ENCODE peak calls at places on chromosomes 11 and 22, in four cellular contexts. U, C, G and M are unnamed samples.

GRCh38 chr11:13269775-13270174 is 7.8 kb upstream of the BMAL1 start:
- DNase-seq in U (no peak), C (no peak), G (no peak), M (no peak)

GRCh38 chr22:32499666-32500065 is 25.1 kb downstream of the FBXO7 start:
- DNase-seq in C (no peak), U (no peak), G (no peak), M (no peak)

GRCh38 chr11:69539416-69540117 is 58.1 kb downstream of the LINC01488 start:
- DNase-seq in C (peak; percentile 32), U (peak; percentile 37), G (peak; percentile 32), M (no peak)

GRCh38 chr11:22780914-22781593 is 48.5 kb downstream of the SVIP start:
- DNase-seq in C (no peak), G (no peak), U (no peak), M (no peak)

GRCh38 chr11:18594999-18595749 is 4.4 kb upstream of the MISFA start:
- DNase-seq in U (no peak), C (peak; percentile 30), G (no peak), M (no peak)

GRCh38 chr11:33920838-33921613 is 29.1 kb upstream of the LMO2 start:
- DNase-seq in G (no peak), C (no peak), U (no peak), M (peak; percentile 25)

GRCh38 chr22:30523646-30524489 is 18.4 kb upstream of the SEC14L4 start:
- DNase-seq in C (no peak), G (no peak), U (no peak), M (no peak)

GRCh38 chr22:24550028-24550901 is 4.7 kb downstream of the GUCD1 start:
- DNase-seq in G (no peak), U (no peak), C (no peak), M (no peak)

GRCh38 chr11:48104562-48104924 is 112.1 kb upstream of the OR4B1 start:
- DNase-seq in G (no peak), U (no peak), C (no peak), M (no peak)

GRCh38 chr11:78946945-78947914 is 372.6 kb upstream of the NARS2 start:
- DNase-seq in U (no peak), G (no peak), C (no peak), M (no peak)

GRCh38 chr11:130781906-130782305 is 134.4 kb downstream of the SNX19 start:
- DNase-seq in U (no peak), C (no peak), G (no peak), M (no peak)

GRCh38 chr11:121482231-121483129 is 29.7 kb upstream of the SORL1-AS1 start:
- DNase-seq in C (no peak), U (no peak), G (no peak), M (peak; percentile 34)

GRCh38 chr11:126561327-126561893 is 205.9 kb downstream of the ST3GAL4 start:
- DNase-seq in G (peak; percentile 60), U (no peak), C (peak; percentile 44), M (peak; percentile 75)

GRCh38 chr11:57251037-57251436 is 14.0 kb upstream of the APLNR start:
- DNase-seq in U (no peak), C (no peak), G (peak; percentile 23), M (no peak)

GRCh38 chr11:125315088-125315740 is 150.7 kb downstream of the PKNOX2 start:
- DNase-seq in U (no peak), G (peak; percentile 48), C (no peak), M (no peak)

GRCh38 chr22:23915230-23915754 is 21.1 kb downstream of the MIF start:
- DNase-seq in U (no peak), C (no peak), G (no peak), M (no peak)

GRCh38 chr11:17475666-17476316 is 854 bp downstream of the ABCC8 start:
- DNase-seq in U (peak; percentile 25), C (no peak), G (no peak), M (peak; percentile 13)

GRCh38 chr11:134393638-134394037 is 18.4 kb downstream of the B3GAT1 start:
- DNase-seq in G (peak; percentile 38), C (no peak), U (peak; percentile 66), M (peak; percentile 42)

GRCh38 chr11:29641201-29641600 is 375.6 kb downstream of the KCNA4 start:
- DNase-seq in U (no peak), C (no peak), G (no peak), M (no peak)

GRCh38 chr11:118820412-118821357 is 29.7 kb upstream of the DDX6 start:
- DNase-seq in C (peak; percentile 95), G (peak; percentile 23), U (peak; percentile 32), M (no peak)

GRCh38 chr22:25774575-25775026 is 32.6 kb downstream of the MYO18B start:
- DNase-seq in U (no peak), C (no peak), G (no peak), M (no peak)

GRCh38 chr11:7538466-7539454 is 25.0 kb downstream of the PPFIBP2 start:
- DNase-seq in G (no peak), C (no peak), U (no peak), M (no peak)

GRCh38 chr11:2975594-2975993 is 16.5 kb downstream of the NAP1L4 start:
- DNase-seq in G (peak; percentile 58), C (no peak), U (peak; percentile 55), M (no peak)

GRCh38 chr22:23823331-23823791 is 15.4 kb downstream of the DERL3 start:
- DNase-seq in C (peak; percentile 63), U (peak; percentile 46), G (peak; percentile 92), M (peak; percentile 32)

GRCh38 chr11:73106347-73106746 is 35.8 kb downstream of the FCHSD2 start:
- DNase-seq in U (no peak), G (no peak), C (no peak), M (no peak)

GRCh38 chr22:43570531-43571144 is 158.8 kb downstream of the MPPED1 start:
- DNase-seq in G (no peak), C (no peak), U (no peak), M (peak; percentile 35)

GRCh38 chr11:2105536-2105935 is 33.7 kb downstream of the IGF2 start:
- DNase-seq in C (no peak), G (no peak), U (no peak), M (no peak)

GRCh38 chr11:96200243-96200642 is 142.8 kb downstream of the MAML2 start:
- DNase-seq in G (no peak), U (no peak), C (no peak), M (peak; percentile 84)

GRCh38 chr11:103825469-103825868 is 211.0 kb upstream of the DDI1 start:
- DNase-seq in C (no peak), G (no peak), U (no peak), M (no peak)

GRCh38 chr11:67613960-67614715 is 7.4 kb downstream of the NDUFV1 start:
- DNase-seq in G (no peak), C (peak; percentile 54), U (no peak), M (peak; percentile 71)
- H3K4me3 ChIP-seq in G (no peak overlapping the region), C (no peak overlapping the region), U (peak overlapping the region; percentile 15), M (no peak overlapping the region)

GRCh38 chr11:27363576-27364115 is 631 bp upstream of the CCDC34 start:
- DNase-seq in C (no peak), G (no peak), U (no peak), M (no peak)
- H3K27ac ChIP-seq in C (no peak overlapping the region), G (peak overlapping the region; percentile 76), U (no peak overlapping the region), M (peak overlapping the region; percentile 72)

GRCh38 chr22:19115628-19116027 is 6.6 kb downstream of the DGCR2 start:
- DNase-seq in U (peak; percentile 28), C (no peak), G (no peak), M (no peak)
- TF ChIP-seq CTCF in U (no peak), C (peak; percentile 4), G (no peak), M (no peak)

GRCh38 chr22:29310863-29311339 is 4.5 kb downstream of the GAS2L1 start:
- DNase-seq in G (peak; percentile 96), C (peak; percentile 99), U (peak; percentile 98), M (no peak)
- H3K4me3 ChIP-seq in G (no peak overlapping the region), C (no peak overlapping the region), U (peak overlapping the region; percentile 37), M (no peak overlapping the region)

GRCh38 chr11:15101072-15101701 is 13.5 kb upstream of the INSC start:
- DNase-seq in G (peak; percentile 73), C (peak; percentile 70), U (peak; percentile 70), M (peak; percentile 79)

GRCh38 chr11:15107730-15108515 is 6.8 kb upstream of the INSC start:
- DNase-seq in G (no peak), U (no peak), C (no peak), M (no peak)

GRCh38 chr11:15106201-15106965 is 8.3 kb upstream of the INSC start:
- DNase-seq in G (no peak), C (no peak), U (no peak), M (peak; percentile 43)

GRCh38 chr11:15108592-15109130 is 6.1 kb upstream of the INSC start:
- DNase-seq in U (no peak), C (no peak), G (no peak), M (no peak)

DNA sequence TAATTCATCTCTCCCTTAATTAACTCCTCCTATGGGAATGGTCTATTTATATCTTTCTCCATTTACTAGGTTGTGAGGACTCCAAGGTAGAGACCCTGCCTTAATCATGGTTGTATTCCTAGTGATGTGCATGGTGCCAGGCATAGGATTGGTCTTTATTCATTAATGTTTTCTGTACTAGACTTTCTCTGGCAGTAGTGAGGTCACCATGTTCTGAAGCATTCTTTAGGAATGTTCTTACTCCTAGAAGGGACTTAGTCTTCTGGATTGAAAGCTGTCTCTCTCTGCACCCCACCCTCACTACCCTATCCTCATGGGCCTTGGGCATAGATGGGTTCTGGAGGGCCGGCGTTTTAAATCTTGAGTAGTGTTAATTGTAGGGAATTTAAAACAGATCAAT is 10.6 kb upstream of the INSC start:
- DNase-seq in C (no peak), G (no peak), U (no peak), M (no peak)
- H3K27ac ChIP-seq in C (no peak overlapping the region), G (no peak overlapping the region), U (no peak overlapping the region), M (no peak overlapping the region)

DNA sequence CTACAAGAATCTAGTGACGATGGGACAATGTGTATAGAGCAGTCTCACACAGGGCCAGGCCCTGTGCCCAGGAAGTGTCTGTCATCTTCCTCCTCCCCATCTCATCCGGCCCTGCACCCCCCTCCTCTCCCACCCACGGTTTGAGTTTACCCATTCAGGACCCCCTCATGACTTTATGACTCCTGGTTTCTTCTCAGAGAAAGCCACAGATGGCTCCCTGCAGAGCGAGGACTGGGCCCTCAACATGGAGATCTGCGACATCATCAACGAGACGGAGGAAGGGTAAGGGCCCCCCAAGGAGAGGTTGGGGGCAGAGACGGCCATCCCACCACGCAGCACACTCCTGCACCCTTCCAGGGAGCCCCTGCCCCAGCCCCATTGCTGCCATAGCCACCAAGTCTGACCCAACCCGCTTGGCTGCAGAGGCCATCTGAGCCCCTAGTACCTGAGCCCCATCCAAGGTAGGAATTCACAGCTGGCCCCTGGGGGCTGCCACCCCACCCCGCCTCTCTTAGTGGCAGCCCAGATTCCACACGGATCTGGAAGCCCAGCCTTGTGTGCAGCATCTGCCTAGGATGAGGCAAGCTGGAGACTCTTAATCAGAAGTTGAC is 18.1 kb downstream of the TOM1 start:
- DNase-seq in G (no peak), U (no peak), C (peak; percentile 16), M (no peak)
- TF ChIP-seq CTCF in G (no peak), U (no peak), C (no peak), M (no peak)

GRCh38 chr22:49433717-49434611 is 393.7 kb downstream of the BRD1 start:
- DNase-seq in G (no peak), U (no peak), C (no peak), M (no peak)
- H3K4me3 ChIP-seq in G (no peak overlapping the region), U (no peak overlapping the region), C (no peak overlapping the region), M (no peak overlapping the region)

GRCh38 chr22:20239951-20240773 is 28.0 kb downstream of the RTN4R start:
- DNase-seq in U (peak; percentile 63), G (peak; percentile 55), C (no peak), M (peak; percentile 26)
- H3K27ac ChIP-seq in U (peak overlapping the region; percentile 92), G (no peak overlapping the region), C (no peak overlapping the region), M (no peak overlapping the region)